ENCODE peak calls at places on chromosomes 2 and 18, in five cellular contexts. Z is head of caudate nucleus; V is stimulated activated CD4-positive, alpha-beta T cell treated with anti-CD3 and anti-CD28 coated beads, TNF-alpha, amount 100 ng/mL, for 24 hours; I is HT1080; A is naive thymus-derived CD8-positive, alpha-beta T cell. C is an unnamed sample.

GRCh38 chr2:46776687-46777327 is 138.8 kb downstream of the MCFD2 start:
- DNase-seq in I (peak), A (peak), V (peak), Z (peak), C (peak)

GRCh38 chr2:216113572-216113971 is 4.4 kb downstream of the XRCC5 start:
- DNase-seq in A (no peak), I (no peak), V (no peak), Z (no peak), C (no peak)

GRCh38 chr18:59540356-59540755 is 156.9 kb downstream of the CCBE1 start:
- DNase-seq in Z (no peak), A (no peak), V (no peak), I (no peak), C (no peak)

GRCh38 chr2:227238242-227239237 is 74.1 kb downstream of the COL4A3 start:
- DNase-seq in I (peak), V (peak), Z (peak), A (peak), C (peak)

GRCh38 chr18:52903858-52904257 is 563.9 kb downstream of the DCC start:
- DNase-seq in A (no peak), I (peak), Z (peak), V (no peak), C (no peak)

GRCh38 chr2:8303322-8303832 is 378.5 kb upstream of the ID2 start:
- DNase-seq in I (no peak), V (peak), Z (peak), A (peak), C (no peak)

GRCh38 chr18:10398571-10398970 is 55.9 kb upstream of the APCDD1 start:
- DNase-seq in A (no peak), Z (no peak), I (no peak), V (no peak), C (no peak)

GRCh38 chr18:12041561-12041960 is 52.1 kb upstream of the ANKRD62 start:
- DNase-seq in A (no peak), V (no peak), I (peak), Z (no peak), C (peak)

GRCh38 chr2:86019121-86019520 is 86.6 kb downstream of the POLR1A start:
- DNase-seq in V (no peak), I (no peak), A (no peak), Z (no peak), C (no peak)

GRCh38 chr2:206802654-206803514 is 37.5 kb downstream of the FASTKD2 start:
- DNase-seq in I (no peak), Z (no peak), A (no peak), V (no peak), C (no peak)

GRCh38 chr18:42178381-42179080 is 223.5 kb downstream of the PIK3C3 start:
- DNase-seq in Z (no peak), I (no peak), V (no peak), A (no peak), C (no peak)

GRCh38 chr18:48782381-48782841 is 168.4 kb downstream of the SMAD7 start:
- DNase-seq in Z (no peak), I (no peak), A (no peak), V (no peak), C (peak)

GRCh38 chr2:226794751-226795171 is 4.9 kb downstream of the IRS1 start:
- DNase-seq in Z (no peak), A (no peak), I (peak), V (no peak), C (peak)

GRCh38 chr2:63763336-63764056 is 78.2 kb upstream of the UGP2 start:
- DNase-seq in A (no peak), V (no peak), I (no peak), Z (no peak), C (no peak)

GRCh38 chr18:60018801-60019462 is 119.1 kb downstream of the PMAIP1 start:
- DNase-seq in V (no peak), Z (no peak), A (no peak), I (no peak), C (no peak)

GRCh38 chr18:24818451-24818850 is 358.0 kb downstream of the HRH4 start:
- DNase-seq in Z (no peak), A (no peak), I (no peak), V (no peak), C (no peak)

GRCh38 chr2:141317986-141318385 is 812.8 kb downstream of the LRP1B start:
- DNase-seq in Z (no peak), I (no peak), V (no peak), A (no peak), C (no peak)

GRCh38 chr2:168184896-168185513 is 62.4 kb downstream of the STK39 start:
- DNase-seq in Z (no peak), A (no peak), I (no peak), V (no peak), C (peak)

GRCh38 chr18:50286391-50287027 is 983 bp downstream of the CXXC1 start:
- DNase-seq in V (no peak), A (no peak), Z (no peak), I (peak), C (no peak)

GRCh38 chr2:18484625-18485024 is 75.8 kb downstream of the RDH14 start:
- DNase-seq in A (no peak), V (no peak), Z (no peak), I (no peak), C (peak)

GRCh38 chr2:75098856-75099255 is 100.5 kb downstream of the TACR1 start:
- DNase-seq in A (no peak), Z (no peak), V (no peak), I (peak), C (peak)

GRCh38 chr2:56133931-56134629 is 49.7 kb upstream of the CCDC85A start:
- DNase-seq in V (no peak), A (no peak), Z (no peak), I (no peak), C (no peak)